ENCODE peak calls at places on chromosomes 11 and 22, in six cellular contexts. Q is foreskin fibroblast; C is AML-193; J is activated CD4-positive, alpha-beta T cell treated with anti-CD3 and anti-CD28 coated beads for 24 hours; L is activated naive CD4-positive, alpha-beta T cell; U is MM.1S. Z is an unnamed sample.

GRCh38 chr22:40487663-40488249 is 117.4 kb downstream of the SGSM3 start:
- DNase-seq in Q (no peak), C (peak), J (no peak), L (no peak), U (peak), Z (peak)

GRCh38 chr11:27570542-27570941 is 64.0 kb upstream of the LIN7C start:
- DNase-seq in Q (no peak), C (no peak), J (no peak), L (no peak), U (no peak), Z (no peak)

GRCh38 chr11:93216511-93217121 is 18.8 kb upstream of the SLC36A4 start:
- DNase-seq in Q (no peak), C (no peak), J (no peak), L (no peak), U (no peak), Z (no peak)

GRCh38 chr22:49975543-49976389 is 15.2 kb downstream of the PIM3 start:
- DNase-seq in Q (peak), C (no peak), J (peak), L (no peak), U (no peak), Z (peak)

GRCh38 chr11:66070604-66071325 is 693 bp downstream of the PACS1 start:
- DNase-seq in Q (no peak), C (no peak), J (no peak), L (no peak), U (peak), Z (peak)

GRCh38 chr11:104573431-104573830 is 324.8 kb downstream of the CASP12 start:
- DNase-seq in Q (peak), C (no peak), J (no peak), L (no peak), U (no peak), Z (peak)

GRCh38 chr11:6563121-6563619 is 40.2 kb downstream of the RRP8 start:
- DNase-seq in Q (no peak), C (no peak), J (no peak), L (no peak), U (no peak), Z (no peak)

GRCh38 chr11:102912482-102912830 is 37.7 kb upstream of the MMP12 start:
- DNase-seq in Q (no peak), C (no peak), J (no peak), L (no peak), U (no peak), Z (no peak)

GRCh38 chr11:65435330-65435931 is 12.8 kb downstream of the NEAT1 start:
- DNase-seq in Q (no peak), C (no peak), J (no peak), L (no peak), U (no peak), Z (peak)

GRCh38 chr11:128757235-128757711 is 63.4 kb downstream of the FLI1 start:
- DNase-seq in Q (no peak), C (peak), J (peak), L (no peak), U (peak), Z (no peak)

GRCh38 chr11:117186431-117186761 is 7.9 kb downstream of the SIDT2 start:
- DNase-seq in Q (no peak), C (no peak), J (no peak), L (no peak), U (no peak), Z (no peak)

GRCh38 chr22:20905415-20906386 is 11.5 kb upstream of the CRKL start:
- DNase-seq in Q (no peak), C (no peak), J (no peak), L (no peak), U (no peak), Z (no peak)

GRCh38 chr22:26481694-26482093 is 1.9 kb downstream of the HPS4 start:
- DNase-seq in Q (no peak), C (no peak), J (no peak), L (no peak), U (no peak), Z (no peak)

GRCh38 chr11:45079943-45080719 is 66.3 kb upstream of the PRDM11 start:
- DNase-seq in Q (no peak), C (peak), J (peak), L (no peak), U (peak), Z (no peak)

GRCh38 chr11:45928535-45929215 is 6.2 kb downstream of the LARGE2 start:
- DNase-seq in Q (no peak), C (no peak), J (no peak), L (no peak), U (no peak), Z (no peak)

GRCh38 chr11:124814739-124815138 is 14.5 kb upstream of the MSANTD2 start:
- DNase-seq in Q (no peak), C (no peak), J (no peak), L (no peak), U (no peak), Z (no peak)

GRCh38 chr11:115548878-115549528 is 44.8 kb upstream of the CADM1 start:
- DNase-seq in Q (no peak), C (no peak), J (no peak), L (no peak), U (no peak), Z (peak)

GRCh38 chr22:30404307-30404706 is 7.5 kb downstream of the SEC14L2 start:
- DNase-seq in Q (no peak), C (no peak), J (no peak), L (no peak), U (no peak), Z (no peak)

GRCh38 chr11:91804057-91804456 is 420.6 kb upstream of the FAT3 start:
- DNase-seq in Q (no peak), C (no peak), J (no peak), L (no peak), U (no peak), Z (peak)

GRCh38 chr11:10457901-10458300 is 2.8 kb downstream of the AMPD3 start:
- DNase-seq in Q (no peak), C (no peak), J (no peak), L (no peak), U (no peak), Z (no peak)

GRCh38 chr11:69220581-69221051 is 64.9 kb downstream of the SMIM38 start:
- DNase-seq in Q (no peak), C (no peak), J (no peak), L (no peak), U (no peak), Z (peak)

GRCh38 chr11:15146271-15147003 is 31.7 kb downstream of the INSC start:
- DNase-seq in Q (peak), C (no peak), J (no peak), L (no peak), U (no peak), Z (no peak)

GRCh38 chr22:43506487-43506886 is 94.7 kb downstream of the MPPED1 start:
- DNase-seq in Q (no peak), C (no peak), J (no peak), L (no peak), U (no peak), Z (no peak)

GRCh38 chr11:130383363-130384168 is 44.8 kb downstream of the ADAMTS8 start:
- DNase-seq in Q (peak), C (no peak), J (no peak), L (no peak), U (no peak), Z (peak)

GRCh38 chr11:91104237-91104636 is 881.4 kb upstream of the CHORDC1 start:
- DNase-seq in Q (peak), C (no peak), J (no peak), L (no peak), U (no peak), Z (peak)

Z was measured in astrocyte of the hippocampus.